ENCODE peak calls at places on chromosome 2, in five cellular contexts. H, I, K, C and G are unnamed samples.

GRCh38 chr2:229852565-229852964 is 69.2 kb downstream of the TRIP12 start:
- DNase-seq in H (peak), K (no peak), C (peak), I (no peak), G (peak)

GRCh38 chr2:241006412-241006811 is 8.0 kb downstream of the SNED1 start:
- DNase-seq in I (no peak), H (no peak), C (no peak), K (no peak), G (no peak)

GRCh38 chr2:19786408-19787058 is 115.2 kb downstream of the TTC32 start:
- DNase-seq in H (peak), C (peak), I (no peak), K (no peak), G (no peak)

GRCh38 chr2:726158-726557 is 49.0 kb upstream of the TMEM18 start:
- DNase-seq in H (no peak), K (no peak), I (no peak), C (no peak), G (no peak)

GRCh38 chr2:3299703-3300102 is 77.9 kb downstream of the EIPR1 start:
- DNase-seq in I (no peak), H (no peak), K (no peak), C (no peak), G (peak)

GRCh38 chr2:223993634-223994232 is 36.5 kb downstream of the MRPL44 start:
- DNase-seq in I (no peak), H (peak), K (peak), C (peak), G (peak)

GRCh38 chr2:219149667-219150066 is 10.9 kb downstream of the NHEJ1 start:
- DNase-seq in K (no peak), C (no peak), H (no peak), I (no peak), G (no peak)

GRCh38 chr2:197286805-197287595 is 23.6 kb downstream of the ANKRD44 start:
- DNase-seq in H (peak), K (peak), I (no peak), C (peak), G (peak)

GRCh38 chr2:36811071-36811470 is 114.6 kb downstream of the VIT start:
- DNase-seq in H (no peak), I (no peak), C (no peak), K (no peak), G (no peak)

GRCh38 chr2:9422321-9423099 is 818 bp downstream of the ITGB1BP1 start:
- DNase-seq in I (peak), H (peak), C (peak), K (peak), G (peak)

GRCh38 chr2:61557386-61557785 is 19.2 kb upstream of the XPO1 start:
- DNase-seq in K (no peak), C (peak), H (no peak), I (no peak), G (no peak)

GRCh38 chr2:158179660-158180059 is 78.0 kb downstream of the UPP2 start:
- DNase-seq in K (no peak), C (peak), H (peak), I (no peak), G (no peak)

GRCh38 chr2:9003616-9004337 is at the start of gene MBOAT2:
- DNase-seq in I (peak), H (peak), K (peak), C (peak), G (peak)

GRCh38 chr2:68217729-68218128 is 34.6 kb downstream of the PPP3R1 start:
- DNase-seq in C (no peak), H (no peak), K (no peak), I (no peak), G (no peak)

GRCh38 chr2:11117776-11118175 is 37.5 kb upstream of the SLC66A3 start:
- DNase-seq in K (no peak), I (no peak), H (no peak), C (no peak), G (no peak)